ENCODE peak calls at places on chromosome 13, in eight cellular contexts. I is stomach; G is posterior cingulate gyrus; X is posterior vena cava; V is CD8-positive, alpha-beta memory T cell; O is Daoy; Y is CD4-positive, CD25-positive, alpha-beta regulatory T cell; B is NCI-H1092. A is an unnamed sample.

GRCh38 chr13:79910869-79911540 is 429.9 kb downstream of the SPRY2 start:
- DNase-seq in B (no peak), G (peak; percentile 77), X (no peak), O (no peak), V (no peak), Y (no peak), I (no peak), A (no peak)

GRCh38 chr13:54607421-54607820 is 1578.8 kb downstream of the OLFM4 start:
- DNase-seq in O (no peak), Y (no peak), B (no peak), I (no peak), V (no peak), G (no peak), X (no peak), A (no peak)

GRCh38 chr13:40664100-40665060 is 2.1 kb downstream of the FOXO1 start:
- DNase-seq in B (no peak), G (peak; percentile 92), I (peak; percentile 82), O (peak; percentile 28), X (peak; percentile 94), Y (peak; percentile 74), V (peak; percentile 73), A (peak; percentile 37)

GRCh38 chr13:113548778-113549621 is 35.6 kb upstream of the TFDP1 start:
- DNase-seq in Y (no peak), X (peak; percentile 73), V (no peak), O (no peak), I (no peak), G (peak; percentile 84), B (no peak), A (no peak)

GRCh38 chr13:109516196-109516595 is 270.2 kb downstream of the IRS2 start:
- DNase-seq in I (no peak), X (no peak), O (no peak), B (no peak), V (no peak), Y (no peak), G (no peak), A (no peak)

GRCh38 chr13:114035583-114036501 is 62.0 kb upstream of the C13orf46 start:
- DNase-seq in X (no peak), V (no peak), I (no peak), Y (no peak), G (peak; percentile 97), B (no peak), O (no peak), A (no peak)

GRCh38 chr13:80084086-80084676 is 256.7 kb downstream of the SPRY2 start:
- DNase-seq in X (no peak), B (peak; percentile 5), I (no peak), V (no peak), O (peak; percentile 45), G (no peak), Y (no peak), A (no peak)

GRCh38 chr13:109649713-109650112 is 136.7 kb downstream of the IRS2 start:
- DNase-seq in X (no peak), I (no peak), O (no peak), Y (no peak), B (no peak), V (no peak), G (no peak), A (no peak)

GRCh38 chr13:98752942-98753290 is 444 bp upstream of the SLC15A1 start:
- DNase-seq in I (no peak), Y (no peak), B (no peak), X (no peak), O (no peak), G (no peak), V (no peak), A (no peak)

GRCh38 chr13:36848228-36848982 is 29.4 kb downstream of the RFXAP start:
- DNase-seq in I (no peak), Y (no peak), V (no peak), X (no peak), B (no peak), O (peak; percentile 17), G (peak; percentile 70), A (no peak)

GRCh38 chr13:105952233-105952767 is 583.2 kb downstream of the EFNB2 start:
- DNase-seq in X (no peak), Y (no peak), I (no peak), B (no peak), O (no peak), G (no peak), V (no peak), A (no peak)

GRCh38 chr13:30234763-30235162 is 72.6 kb downstream of the KATNAL1 start:
- DNase-seq in Y (no peak), G (no peak), O (peak; percentile 30), I (no peak), X (no peak), V (no peak), B (no peak), A (no peak)

GRCh38 chr13:64248371-64249065 is 2832.9 kb upstream of the PCDH20 start:
- DNase-seq in G (no peak), X (no peak), I (no peak), V (no peak), B (no peak), O (no peak), Y (no peak), A (no peak)

GRCh38 chr13:59494560-59494970 is 669.2 kb downstream of the DIAPH3 start:
- DNase-seq in Y (no peak), V (no peak), G (no peak), X (no peak), O (no peak), B (no peak), I (no peak), A (no peak)

GRCh38 chr13:20636079-20636478 is 67.4 kb upstream of the IL17D start:
- DNase-seq in G (no peak), X (no peak), Y (no peak), O (no peak), B (no peak), V (no peak), I (no peak), A (no peak)

GRCh38 chr13:70375718-70376117 is 267.5 kb upstream of the KLHL1 start:
- DNase-seq in G (peak; percentile 22), Y (no peak), V (no peak), I (no peak), X (no peak), O (no peak), B (no peak), A (no peak)

GRCh38 chr13:43405457-43405856 is 381.3 kb downstream of the ENOX1 start:
- DNase-seq in X (no peak), G (no peak), B (no peak), Y (no peak), V (no peak), O (peak; percentile 50), I (no peak), A (no peak)

GRCh38 chr13:48629282-48629681 is 24.4 kb upstream of the CYSLTR2 start:
- DNase-seq in I (peak; percentile 30), B (no peak), Y (no peak), X (no peak), G (no peak), O (no peak), V (no peak), A (no peak)

GRCh38 chr13:27288397-27288796 is 17.8 kb downstream of the RASL11A start:
- DNase-seq in G (no peak), I (no peak), Y (no peak), V (no peak), X (no peak), O (no peak), B (no peak), A (peak; percentile 8)

GRCh38 chr13:51549050-51549449 is 35.2 kb upstream of the WDFY2 start:
- DNase-seq in Y (no peak), O (peak; percentile 17), G (no peak), X (no peak), V (no peak), I (no peak), B (no peak), A (no peak)

GRCh38 chr13:41919031-41919740 is 41.7 kb downstream of the VWA8 start:
- DNase-seq in G (peak; percentile 25), O (no peak), I (no peak), V (no peak), X (no peak), Y (no peak), B (no peak), A (no peak)

GRCh38 chr13:65594255-65594654 is 1635.9 kb downstream of the PCDH9 start:
- DNase-seq in X (no peak), G (no peak), I (no peak), B (no peak), V (no peak), Y (no peak), O (no peak), A (no peak)

GRCh38 chr13:111949311-111949710 is 117.6 kb upstream of the SOX1 start:
- DNase-seq in X (peak; percentile 52), I (peak; percentile 10), G (peak; percentile 49), O (no peak), Y (no peak), B (no peak), V (no peak), A (peak; percentile 9)

GRCh38 chr13:82165396-82166174 is 1716.7 kb downstream of the SLITRK1 start:
- DNase-seq in X (peak; percentile 81), I (no peak), Y (no peak), V (no peak), G (peak; percentile 57), O (no peak), B (no peak), A (no peak)

GRCh38 chr13:67155898-67156717 is 74.0 kb downstream of the PCDH9 start:
- DNase-seq in V (no peak), B (no peak), O (no peak), X (no peak), I (no peak), Y (no peak), G (peak; percentile 79), A (no peak)

GRCh38 chr13:26300140-26300539 is 46.2 kb downstream of the CDK8 start:
- DNase-seq in O (peak; percentile 76), V (no peak), B (no peak), I (no peak), X (no peak), G (no peak), Y (no peak), A (no peak)

GRCh38 chr13:106083620-106084350 is 451.7 kb downstream of the EFNB2 start:
- DNase-seq in B (no peak), V (no peak), X (no peak), I (peak; percentile 41), O (peak; percentile 50), G (no peak), Y (no peak), A (peak; percentile 47)

GRCh38 chr13:48827709-48828108 is 148.0 kb upstream of the FNDC3A start:
- DNase-seq in B (no peak), V (no peak), I (no peak), O (no peak), G (no peak), Y (no peak), X (no peak), A (no peak)

GRCh38 chr13:34462843-34463242 is 479.2 kb upstream of the NBEA start:
- DNase-seq in Y (no peak), G (no peak), X (no peak), V (no peak), O (peak; percentile 52), I (peak; percentile 29), B (no peak), A (no peak)

GRCh38 chr13:30976041-30976440 is 43.6 kb downstream of the TEX26 start:
- DNase-seq in I (no peak), Y (no peak), B (no peak), G (no peak), O (no peak), X (no peak), V (no peak), A (no peak)

GRCh38 chr13:27168870-27169525 is 2.6 kb downstream of the USP12 start:
- DNase-seq in Y (no peak), B (no peak), X (no peak), O (no peak), V (no peak), I (no peak), G (no peak), A (no peak)

GRCh38 chr13:28792992-28793391 is 27.1 kb upstream of the MTUS2 start:
- DNase-seq in I (no peak), X (no peak), V (no peak), O (peak; percentile 14), G (no peak), Y (no peak), B (no peak), A (no peak)